ENCODE peak calls at places on chromosomes 6 and 20, in five cellular contexts. W is HCT116, S is breast epithelium, X is prostate gland, E is suprapubic skin. J is an unnamed sample.

GRCh38 chr6:1527098-1527497 is 82.6 kb upstream of the FOXC1 start:
- DNase-seq in W (no peak), S (peak), X (peak), E (no peak), J (no peak)

GRCh38 chr6:101770116-101770515 is 376.6 kb downstream of the GRIK2 start:
- DNase-seq in W (no peak), S (no peak), X (no peak), E (no peak), J (no peak)

GRCh38 chr20:63072231-63072791 is 65.5 kb upstream of the BHLHE23 start:
- DNase-seq in W (no peak), S (no peak), X (no peak), E (peak), J (no peak)

GRCh38 chr6:159595173-159595572 is 97.9 kb downstream of the SOD2 start:
- DNase-seq in W (peak), S (no peak), X (no peak), E (no peak), J (no peak)

GRCh38 chr6:33609444-33610034 is 11.6 kb upstream of the ITPR3 start:
- DNase-seq in W (no peak), S (no peak), X (no peak), E (no peak), J (no peak)

GRCh38 chr6:38404900-38405556 is 234.7 kb downstream of the BTBD9 start:
- DNase-seq in W (no peak), S (no peak), X (peak), E (no peak), J (no peak)

GRCh38 chr6:109372070-109372585 is 10.1 kb downstream of the CD164 start:
- DNase-seq in W (no peak), S (no peak), X (no peak), E (no peak), J (no peak)

GRCh38 chr6:167791036-167791779 is 35.5 kb upstream of the AFDN start:
- DNase-seq in W (no peak), S (peak), X (peak), E (no peak), J (no peak)

GRCh38 chr6:97459535-97459934 is 176.5 kb upstream of the MMS22L start:
- DNase-seq in W (no peak), S (no peak), X (no peak), E (no peak), J (no peak)

GRCh38 chr6:159790947-159791598 is 806 bp downstream of the MRPL18 start:
- DNase-seq in W (no peak), S (no peak), X (no peak), E (peak), J (no peak)

GRCh38 chr6:41581381-41581991 is 35.3 kb downstream of the FOXP4 start:
- DNase-seq in W (peak), S (no peak), X (no peak), E (no peak), J (no peak)

GRCh38 chr20:20780127-20780822 is 67.8 kb upstream of the RALGAPA2 start:
- DNase-seq in W (no peak), S (peak), X (peak), E (peak), J (no peak)

GRCh38 chr20:21048841-21049273 is 57.3 kb downstream of the LINC00237 start:
- DNase-seq in W (peak), S (no peak), X (no peak), E (no peak), J (no peak)

GRCh38 chr6:28537509-28538140 is 11.9 kb downstream of the GPX5 start:
- DNase-seq in W (peak), S (no peak), X (no peak), E (no peak), J (no peak)

DNA sequence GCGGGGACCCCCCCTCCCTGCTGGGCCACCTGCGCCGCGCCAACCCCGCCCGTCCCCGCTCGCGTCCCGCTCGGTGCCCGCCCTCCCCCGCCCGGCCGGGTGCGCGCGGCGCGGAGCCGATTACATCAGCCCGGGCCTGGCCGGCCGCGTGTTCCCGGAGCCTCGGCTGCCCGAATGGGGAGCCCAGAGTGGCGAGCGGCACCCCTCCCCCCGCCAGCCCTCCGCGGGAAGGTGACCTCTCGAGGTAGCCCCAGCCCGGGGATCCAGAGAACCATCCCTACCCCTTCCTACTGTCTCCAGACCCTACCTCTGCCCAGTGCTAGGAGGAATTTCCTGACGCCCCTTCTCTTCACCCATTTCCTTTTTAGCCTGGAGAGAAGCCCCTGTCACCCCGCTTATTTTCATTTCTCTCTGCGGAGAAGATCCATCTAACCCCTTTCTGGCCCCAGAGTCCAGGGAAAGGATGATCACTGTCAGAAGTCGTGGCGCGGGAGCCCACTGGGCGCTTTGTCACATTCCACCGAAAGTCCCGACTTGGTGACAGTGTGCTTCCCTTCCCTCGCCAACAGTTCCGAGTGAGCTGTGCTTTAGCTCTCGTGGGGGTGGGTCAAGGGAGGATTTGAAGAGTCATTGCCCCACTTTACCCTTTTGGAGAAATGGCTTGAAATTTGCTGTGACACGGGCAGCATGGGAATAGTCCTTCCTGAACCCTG is 2.0 kb downstream of the VEGFA start:
- DNase-seq in W (no peak), S (peak), X (peak), E (no peak), J (no peak)
- TF ChIP-seq POLR2AphosphoS5 in W (peak), S (no peak), X (no peak), E (no peak), J (no peak)

GRCh38 chr20:48750941-48751620 is 76.7 kb downstream of the PREX1 start:
- DNase-seq in W (no peak), S (peak), X (no peak), E (no peak), J (no peak)
- H3K4me3 ChIP-seq in W (no peak), S (no peak), X (no peak), E (no peak), J (no peak)

GRCh38 chr20:38168791-38169589 is 3.9 kb upstream of the TGM2 start:
- DNase-seq in W (no peak), S (no peak), X (no peak), E (no peak), J (no peak)
- TF ChIP-seq POLR2AphosphoS5 in W (no peak), S (no peak), X (no peak), E (no peak), J (no peak)

GRCh38 chr6:161216616-161217205 is 57.1 kb downstream of the AGPAT4 start:
- DNase-seq in W (no peak), S (no peak), X (no peak), E (no peak), J (no peak)
- H3K4me3 ChIP-seq in W (no peak), S (no peak), X (no peak), E (no peak), J (no peak)

DNA sequence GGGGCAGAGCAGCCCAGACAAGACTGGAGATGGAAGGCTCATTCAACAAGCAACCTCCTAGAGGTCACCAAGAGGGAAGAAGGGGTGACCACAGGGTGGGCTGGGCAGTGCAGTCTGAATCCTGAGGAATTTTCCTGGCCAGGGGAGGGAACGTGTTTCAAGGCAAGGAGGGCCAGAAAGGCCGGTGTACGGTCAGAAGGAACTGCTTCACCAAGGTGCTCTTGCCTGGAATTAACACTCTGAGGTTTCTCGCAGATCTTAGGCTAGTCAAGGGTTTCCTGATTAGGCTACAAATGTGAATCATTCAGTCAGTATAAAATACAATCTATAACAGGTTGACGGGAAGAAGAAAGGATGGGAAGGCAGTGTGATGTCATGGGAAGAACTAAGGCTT is 199.3 kb downstream of the LRFN2 start:
- DNase-seq in W (no peak), S (no peak), X (no peak), E (no peak), J (no peak)
- TF ChIP-seq POLR2AphosphoS5 in W (no peak), S (no peak), X (no peak), E (no peak), J (no peak)

DNA sequence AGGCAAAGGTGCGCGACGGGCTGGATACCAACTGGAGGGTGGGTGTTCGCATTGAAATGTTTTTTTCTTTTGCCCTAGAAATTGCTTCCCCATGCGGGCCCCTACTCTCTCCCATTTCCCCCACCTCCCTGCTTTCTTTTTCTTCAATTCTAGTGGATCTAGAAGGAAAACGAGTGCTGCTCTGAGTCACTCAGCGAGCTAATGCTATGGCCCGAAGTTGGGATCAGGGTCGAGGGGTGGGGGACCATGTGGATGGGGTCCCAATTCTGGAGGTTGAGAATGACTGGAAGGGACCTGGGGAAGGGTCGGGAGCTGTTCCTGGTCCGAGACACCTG is 71.5 kb downstream of the SOX4 start:
- DNase-seq in W (no peak), S (no peak), X (no peak), E (no peak), J (no peak)
- H3K4me3 ChIP-seq in W (no peak), S (peak), X (peak), E (peak), J (peak)

GRCh38 chr20:30630761-30631160 is 626.7 kb upstream of the DEFB115 start:
- DNase-seq in W (no peak), S (no peak), X (no peak), E (no peak), J (no peak)
- TF ChIP-seq POLR2AphosphoS5 in W (no peak), S (no peak), X (no peak), E (no peak), J (no peak)

J was measured in SK-N-MC.